ENCODE peak calls at places on chromosomes 6 and 20, in four cellular contexts. H is HCT116, R is K562, G is GM12878. C is an unnamed sample.

GRCh38 chr6:158645064-158646022 is 800 bp upstream of the DYNLT1 start:
- DNase-seq in G (no peak), R (no peak), H (no peak), C (no peak)

GRCh38 chr6:157229733-157230132 is 93.6 kb downstream of the TMEM242 start:
- DNase-seq in H (no peak), R (no peak), G (no peak), C (no peak)

GRCh38 chr6:20540683-20541082 is 6.4 kb downstream of the CDKAL1 start:
- DNase-seq in H (no peak), G (no peak), R (no peak), C (peak)

GRCh38 chr6:72647489-72647888 is 25.6 kb downstream of the KCNQ5 start:
- DNase-seq in H (no peak), R (no peak), G (no peak), C (no peak)

GRCh38 chr6:27617046-27617687 is 144.3 kb upstream of the ZNF184 start:
- DNase-seq in H (no peak), R (peak), G (no peak), C (no peak)

GRCh38 chr6:170082531-170083187 is 208.2 kb downstream of the DLL1 start:
- DNase-seq in H (no peak), G (no peak), R (no peak), C (no peak)

GRCh38 chr6:2805031-2805430 is 36.6 kb downstream of the SERPINB1 start:
- DNase-seq in R (no peak), H (no peak), G (no peak), C (no peak)

GRCh38 chr20:63124782-63125580 is 91.0 kb downstream of the YTHDF1 start:
- DNase-seq in H (no peak), G (no peak), R (no peak), C (no peak)

GRCh38 chr6:153392156-153392555 is 261.1 kb upstream of the RGS17 start:
- DNase-seq in H (no peak), R (no peak), G (no peak), C (no peak)

GRCh38 chr20:22701679-22702308 is 117.4 kb upstream of the FOXA2 start:
- DNase-seq in R (no peak), H (no peak), G (no peak), C (no peak)

GRCh38 chr20:10236540-10237533 is 18.2 kb downstream of the SNAP25 start:
- DNase-seq in R (no peak), H (no peak), G (no peak), C (no peak)

GRCh38 chr6:34574647-34575293 is 18.6 kb upstream of the SPDEF start:
- DNase-seq in R (no peak), H (no peak), G (no peak), C (no peak)

GRCh38 chr6:114366899-114367298 is 24.1 kb upstream of the HS3ST5 start:
- DNase-seq in H (no peak), G (no peak), R (no peak), C (no peak)

GRCh38 chr20:33273117-33273851 is 9.7 kb upstream of the BPIFB1 start:
- DNase-seq in H (no peak), G (no peak), R (no peak), C (no peak)

GRCh38 chr6:33339193-33339592 is 21.6 kb upstream of the ZBTB22 start:
- DNase-seq in H (no peak), G (no peak), R (no peak), C (no peak)

GRCh38 chr6:77034161-77034560 is 429.1 kb downstream of the HTR1B start:
- DNase-seq in R (no peak), H (no peak), G (no peak), C (no peak)

GRCh38 chr6:17780071-17780470 is 73.3 kb upstream of the NUP153 start:
- DNase-seq in G (no peak), H (no peak), R (no peak), C (no peak)

GRCh38 chr6:45419574-45420082 is 41.9 kb upstream of the SUPT3H start:
- DNase-seq in R (peak), G (no peak), H (peak), C (peak)

GRCh38 chr20:637559-637958 is 15.4 kb downstream of the SRXN1 start:
- DNase-seq in G (no peak), R (no peak), H (no peak), C (no peak)

GRCh38 chr20:17809714-17810631 is 110.2 kb downstream of the BANF2 start:
- DNase-seq in G (no peak), R (no peak), H (no peak), C (no peak)

GRCh38 chr6:90109141-90109540 is 187.5 kb downstream of the BACH2 start:
- DNase-seq in H (no peak), R (no peak), G (no peak), C (no peak)

GRCh38 chr20:24981750-24982149 is 10.8 kb downstream of the APMAP start:
- DNase-seq in R (no peak), G (no peak), H (no peak), C (no peak)

GRCh38 chr6:21478411-21478810 is 115.1 kb upstream of the SOX4 start:
- DNase-seq in G (no peak), R (no peak), H (no peak), C (no peak)

GRCh38 chr6:29517728-29518440 is 30.1 kb upstream of the MAS1L start:
- DNase-seq in R (no peak), H (no peak), G (no peak), C (no peak)

DNA sequence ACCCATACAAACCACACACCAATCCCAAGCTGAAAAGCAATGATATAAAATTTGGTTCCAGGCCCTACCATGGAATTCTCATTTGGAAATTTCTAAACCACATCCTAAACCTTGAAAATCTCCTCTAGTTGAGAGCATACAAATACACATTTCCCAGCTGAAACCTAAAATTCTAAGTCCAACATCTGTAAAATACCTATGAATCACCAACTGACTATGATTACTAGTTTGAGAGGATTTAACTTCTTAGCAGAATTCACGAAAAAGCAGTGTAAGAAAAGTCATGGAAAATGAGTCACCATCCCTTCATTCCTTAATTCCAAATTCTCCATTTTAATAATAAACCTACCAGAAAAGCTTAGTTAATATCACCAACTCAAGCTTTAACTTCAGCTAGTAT is 15.4 kb downstream of the RANBP9 start:
- DNase-seq in H (no peak), R (no peak), G (no peak), C (no peak)
- H3K4me2 ChIP-seq in H (no peak), R (no peak), G (no peak), C (no peak)

DNA sequence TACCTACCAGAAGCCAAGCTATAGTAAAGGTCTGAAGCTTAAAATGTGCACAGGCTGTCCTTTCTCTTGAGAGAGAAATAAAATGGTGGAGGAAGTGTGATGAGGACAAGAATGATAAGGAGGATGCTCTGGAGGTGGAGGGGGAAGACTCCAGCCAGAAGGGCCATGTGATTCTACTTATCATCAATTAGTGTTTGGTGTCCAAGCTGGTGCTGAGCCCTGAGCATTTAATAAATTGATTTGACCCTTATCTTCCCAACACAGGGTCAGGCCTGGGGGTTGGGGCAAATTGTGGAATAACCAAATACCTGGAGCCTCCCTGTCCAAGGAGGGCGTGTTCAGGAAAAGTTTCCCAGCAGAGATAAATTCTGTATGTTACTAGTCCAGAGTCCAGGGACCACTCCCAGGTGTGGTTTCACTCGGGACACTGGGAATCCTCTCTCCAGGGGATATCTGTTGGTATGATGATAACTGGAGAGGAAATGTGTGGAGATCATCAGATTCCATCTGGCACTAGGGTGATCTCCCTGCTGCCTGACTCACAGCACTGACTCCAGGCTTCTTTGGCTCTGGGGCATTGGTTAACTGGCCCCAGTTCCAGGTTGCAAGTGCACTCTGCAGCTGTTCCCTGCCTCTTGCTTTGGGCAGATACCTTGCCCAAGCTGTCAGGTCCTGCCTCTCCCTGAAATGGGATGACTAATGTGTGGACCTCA is 3.8 kb upstream of the MYBL2 start:
- DNase-seq in G (no peak), R (peak), H (no peak), C (no peak)
- TF ChIP-seq ZBTB33 in G (no peak), R (no peak), H (no peak), C (no peak)

GRCh38 chr20:4038047-4038459 is 22.7 kb upstream of the RNF24 start:
- DNase-seq in R (peak), G (peak), H (no peak), C (no peak)
- TF ChIP-seq ZNF274 in R (no peak), G (no peak), H (no peak), C (no peak)

DNA sequence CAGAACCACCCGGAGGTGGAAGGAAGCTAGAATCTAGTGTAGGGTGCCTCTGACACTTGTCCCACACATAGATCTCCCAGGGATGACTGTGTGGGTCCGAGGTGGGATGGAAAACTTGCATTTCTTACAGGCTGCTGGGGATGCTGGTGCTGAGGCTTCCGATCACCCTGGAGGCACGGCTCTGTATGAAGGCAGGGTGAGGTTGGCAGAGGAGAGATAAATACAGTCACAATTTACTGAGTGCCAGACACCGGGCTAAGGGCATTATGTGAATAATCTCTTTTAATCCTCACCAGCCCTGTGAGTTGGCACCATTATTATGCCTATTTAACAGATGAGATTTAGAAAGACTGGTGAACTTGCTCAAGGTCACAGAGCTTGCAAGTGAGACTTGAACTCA is 250.2 kb upstream of the RREB1 start:
- DNase-seq in G (no peak), R (no peak), H (no peak), C (no peak)
- H3K4me2 ChIP-seq in G (no peak), R (no peak), H (peak), C (no peak)

C was measured in HepG2.